ENCODE peak calls at places on chromosome 2, in four cellular contexts. O is HepG2, R is GM12878, F is K562. N is an unnamed sample.

GRCh38 chr2:69933254-69933828 is 18.4 kb downstream of the MXD1 start:
- DNase-seq in F (no peak), R (no peak), O (no peak), N (no peak)

GRCh38 chr2:32627441-32627900 is 379 bp upstream of the TTC27 start:
- DNase-seq in O (peak; percentile 9), F (no peak), R (no peak), N (no peak)

GRCh38 chr2:191748528-191749180 is 70.7 kb downstream of the NABP1 start:
- DNase-seq in F (no peak), R (peak; percentile 39), O (no peak), N (no peak)

GRCh38 chr2:226354434-226354833 is 445.2 kb downstream of the IRS1 start:
- DNase-seq in F (no peak), O (no peak), R (no peak), N (no peak)

GRCh38 chr2:101790856-101791255 is 93.3 kb downstream of the MAP4K4 start:
- DNase-seq in O (no peak), R (no peak), F (no peak), N (no peak)

GRCh38 chr2:3025984-3026383 is 351.6 kb downstream of the EIPR1 start:
- DNase-seq in O (no peak), R (no peak), F (no peak), N (no peak)

GRCh38 chr2:71547616-71548285 is 94.4 kb downstream of the DYSF start:
- DNase-seq in F (no peak), R (no peak), O (no peak), N (no peak)

GRCh38 chr2:5035134-5035533 is 657.0 kb upstream of the SOX11 start:
- DNase-seq in O (no peak), R (no peak), F (no peak), N (no peak)

GRCh38 chr2:234203135-234203984 is 152.9 kb downstream of the SPP2 start:
- DNase-seq in O (peak; percentile 70), R (no peak), F (no peak), N (no peak)

GRCh38 chr2:8595821-8596600 is 85.8 kb upstream of the ID2 start:
- DNase-seq in O (no peak), R (no peak), F (no peak), N (no peak)

GRCh38 chr2:225010804-225011203 is 31.5 kb downstream of the DOCK10 start:
- DNase-seq in O (no peak), F (no peak), R (no peak), N (no peak)

GRCh38 chr2:156955701-156956100 is 301.8 kb upstream of the GALNT5 start:
- DNase-seq in F (no peak), O (no peak), R (no peak), N (no peak)

GRCh38 chr2:187575081-187576067 is 21.1 kb upstream of the TFPI start:
- DNase-seq in O (no peak), R (no peak), F (no peak), N (no peak)

GRCh38 chr2:64634338-64635267 is 19.1 kb downstream of the SERTAD2 start:
- DNase-seq in F (peak; percentile 29), O (no peak), R (no peak), N (no peak)

GRCh38 chr2:38602136-38602731 is 494 bp downstream of the HNRNPLL start:
- DNase-seq in O (no peak), R (no peak), F (no peak), N (no peak)

GRCh38 chr2:16962459-16962858 is 296.8 kb upstream of the CYRIA start:
- DNase-seq in R (no peak), O (no peak), F (no peak), N (no peak)

GRCh38 chr2:232421189-232421785 is 14.6 kb downstream of the ALPG start:
- DNase-seq in F (no peak), O (no peak), R (no peak), N (no peak)

GRCh38 chr2:232419245-232420072 is 12.8 kb downstream of the ALPG start:
- DNase-seq in F (no peak), O (no peak), R (no peak), N (no peak)

GRCh38 chr2:232420073-232420454 is 13.4 kb downstream of the ALPG start:
- DNase-seq in F (no peak), O (no peak), R (no peak), N (no peak)

GRCh38 chr2:232420463-232421188 is 14.0 kb downstream of the ALPG start:
- DNase-seq in O (peak; percentile 16), F (no peak), R (no peak), N (peak; percentile 35)

DNA sequence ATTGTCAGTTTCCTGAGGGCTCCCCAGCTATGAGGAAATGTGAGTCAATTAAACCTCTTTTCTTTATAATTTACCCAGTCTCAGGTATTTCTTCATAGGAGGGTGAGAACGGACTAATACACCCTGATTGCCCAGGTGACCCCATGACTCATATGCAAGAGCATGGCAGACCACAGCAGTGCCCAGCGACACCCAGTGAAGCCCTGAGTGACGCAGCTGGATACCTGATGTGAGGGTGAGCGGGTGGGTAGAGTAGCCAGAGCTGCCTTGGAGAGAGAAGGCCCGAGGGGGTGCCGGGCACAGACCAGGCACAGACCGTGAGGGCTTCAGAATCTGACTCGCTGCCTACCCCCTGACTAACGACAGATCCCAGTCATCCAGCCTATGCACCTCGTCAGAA is 15.4 kb downstream of the ALPG start:
- DNase-seq in O (no peak), F (no peak), R (no peak), N (no peak)
- TF ChIP-seq BHLHE40 in O (no peak), F (no peak), R (no peak), N (no peak)

GRCh38 chr2:240374085-240374907 is 61.2 kb upstream of the GPC1 start:
- DNase-seq in O (peak; percentile 20), R (no peak), F (no peak), N (no peak)
- TF ChIP-seq SP1 in O (no peak), R (no peak), F (no peak), N (no peak)

DNA sequence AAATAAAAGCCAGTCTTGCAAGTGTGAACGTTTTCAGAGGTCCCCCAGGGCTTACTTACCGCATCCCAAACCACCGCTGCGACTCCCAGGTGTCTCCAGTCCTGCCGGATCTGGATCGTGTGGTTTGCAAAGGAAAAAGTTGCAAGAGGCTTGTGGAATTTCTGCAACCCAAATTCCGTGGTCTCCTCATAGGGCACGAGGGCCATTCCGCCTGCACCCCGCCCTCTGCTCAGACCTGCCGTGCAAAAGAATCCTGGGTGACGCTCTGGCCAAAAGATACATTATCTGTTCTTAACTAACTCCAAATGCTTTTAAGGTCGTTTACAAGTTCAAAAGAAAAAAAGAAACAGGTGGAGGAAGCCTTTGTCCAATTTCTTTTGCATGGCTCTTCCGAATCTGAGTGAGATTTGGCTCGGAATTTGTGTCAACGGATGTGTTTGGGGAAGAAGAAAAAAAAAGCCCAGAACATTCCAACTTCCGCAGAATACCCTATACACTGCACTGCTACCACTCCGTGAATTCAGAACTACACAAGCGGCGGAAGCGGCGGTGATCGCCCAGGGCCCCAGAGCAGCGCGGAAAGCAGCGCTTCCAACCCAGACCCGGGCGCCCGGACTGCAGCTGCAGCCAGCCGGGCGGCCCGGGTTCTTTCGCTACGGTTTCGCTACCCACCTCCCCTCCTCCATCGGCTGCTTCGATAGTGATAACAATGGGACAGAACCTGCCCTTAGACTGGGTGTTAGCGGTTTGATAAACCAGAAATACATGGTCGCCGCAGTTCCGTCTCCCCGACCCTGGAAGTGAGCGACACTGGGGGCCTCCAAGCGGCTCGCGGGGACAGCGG is 802 bp downstream of the METTL21A start:
- DNase-seq in R (no peak), F (peak; percentile 61), O (peak; percentile 64), N (peak; percentile 55)
- TF ChIP-seq FOXK2 in R (no peak), F (no peak), O (no peak), N (no peak)

GRCh38 chr2:218430721-218431120 is 11.8 kb downstream of the VIL1 start:
- DNase-seq in F (no peak), R (no peak), O (no peak), N (no peak)
- TF ChIP-seq BHLHE40 in F (no peak), R (no peak), O (no peak), N (no peak)

GRCh38 chr2:198905881-198906612 is 551.7 kb downstream of the SATB2 start:
- DNase-seq in F (no peak), O (no peak), R (peak; percentile 45), N (no peak)
- TF ChIP-seq SP1 in F (no peak), O (no peak), R (no peak), N (no peak)

DNA sequence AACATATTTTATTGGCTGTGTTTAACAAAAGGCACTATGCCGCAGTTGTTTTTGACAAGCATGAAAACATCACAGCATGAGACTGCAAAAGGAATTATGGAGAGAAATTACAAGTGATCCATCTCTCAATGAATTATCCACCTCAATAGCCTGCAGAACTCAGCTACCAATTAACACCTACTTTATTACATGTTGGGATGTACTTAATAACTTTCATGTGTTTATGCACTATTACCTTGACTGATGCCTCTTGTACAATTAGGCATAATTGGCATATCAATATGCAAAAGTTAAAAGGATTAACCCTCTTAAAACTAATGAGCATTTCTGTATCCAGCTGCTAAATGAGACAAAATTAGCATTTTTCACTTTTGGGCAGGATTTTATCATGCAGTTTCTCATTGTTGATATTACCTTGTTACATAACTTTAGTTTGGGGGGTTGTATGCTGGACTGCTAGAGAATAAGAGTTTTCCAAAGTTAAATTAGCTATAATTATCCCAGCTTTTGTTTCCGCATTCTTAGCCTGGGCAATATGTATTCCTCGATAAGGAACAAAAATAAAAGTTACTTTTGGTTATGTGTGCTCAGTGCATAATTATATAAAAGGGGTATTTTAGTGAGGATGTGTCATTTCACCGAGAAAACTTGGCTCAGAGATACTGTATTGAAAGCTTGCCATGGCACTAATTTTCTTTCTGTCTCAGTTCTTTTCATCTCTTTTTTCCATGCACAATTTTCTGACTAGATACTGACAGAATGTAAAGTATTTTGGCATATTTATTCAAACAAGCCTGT is 28.0 kb downstream of the ARHGAP15 start:
- DNase-seq in O (no peak), F (no peak), R (no peak), N (no peak)
- TF ChIP-seq FOXK2 in O (no peak), F (no peak), R (no peak), N (no peak)

GRCh38 chr2:72980535-72981217 is 63.4 kb downstream of the EMX1 start:
- DNase-seq in R (no peak), F (no peak), O (no peak), N (no peak)

GRCh38 chr2:72982781-72983499 is 65.6 kb downstream of the EMX1 start:
- DNase-seq in F (no peak), O (no peak), R (no peak), N (no peak)

GRCh38 chr2:72982219-72982618 is 64.9 kb downstream of the EMX1 start:
- DNase-seq in F (no peak), R (no peak), O (no peak), N (no peak)

GRCh38 chr2:72979896-72980295 is 62.6 kb downstream of the EMX1 start:
- DNase-seq in F (peak; percentile 13), O (no peak), R (no peak), N (no peak)

DNA sequence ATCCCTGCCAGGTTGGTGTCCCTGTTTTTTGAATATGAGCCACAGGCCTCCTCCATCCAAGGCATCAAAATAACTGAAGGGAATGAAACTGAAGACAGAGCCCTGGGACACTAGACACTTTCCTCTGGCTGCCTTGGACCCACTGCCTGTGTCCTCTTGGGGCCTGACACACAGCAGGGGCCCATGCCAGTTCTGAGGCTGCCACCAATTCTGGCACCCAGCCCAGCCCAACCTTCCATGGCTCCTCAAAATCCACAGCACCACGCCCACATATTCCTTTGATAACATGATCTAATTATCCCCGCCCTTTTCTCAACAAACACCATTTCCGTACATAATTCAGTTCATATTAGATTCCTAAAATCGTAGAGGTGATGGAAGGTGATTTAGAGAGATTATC is 64.2 kb downstream of the EMX1 start:
- DNase-seq in O (no peak), R (no peak), F (no peak), N (no peak)
- TF ChIP-seq BHLHE40 in O (no peak), R (no peak), F (no peak), N (no peak)

N was measured in HEK293T.